ENCODE peak calls at places on chromosomes 2 and 18, in six cellular contexts. I is epithelial cell of esophagus, L is fibroblast of lung, D is esophagus squamous epithelium, B is OCI-LY7, M is upper lobe of right lung. C is an unnamed sample.

GRCh38 chr18:77486985-77487384 is 237.3 kb downstream of the GALR1 start:
- DNase-seq in I (peak; percentile 2), L (no peak), D (no peak), B (no peak), M (no peak), C (no peak)

GRCh38 chr2:137659616-137660015 is 304.7 kb upstream of the HNMT start:
- DNase-seq in I (peak; percentile 71), L (no peak), D (no peak), B (no peak), M (no peak), C (no peak)

GRCh38 chr18:30969670-30970069 is 72.9 kb downstream of the DSC3 start:
- DNase-seq in I (no peak), L (no peak), D (no peak), B (no peak), M (no peak), C (no peak)

GRCh38 chr18:22171263-22171838 is 2.0 kb downstream of the GATA6 start:
- DNase-seq in I (no peak), L (no peak), D (no peak), B (no peak), M (peak; percentile 69), C (no peak)

GRCh38 chr2:226733927-226734564 is 65.6 kb downstream of the IRS1 start:
- DNase-seq in I (no peak), L (no peak), D (no peak), B (no peak), M (no peak), C (no peak)

GRCh38 chr2:226673314-226673723 is 126.3 kb downstream of the IRS1 start:
- DNase-seq in I (peak; percentile 95), L (peak; percentile 96), D (no peak), B (no peak), M (no peak), C (no peak)

GRCh38 chr2:12448846-12449480 is 267.8 kb upstream of the TRIB2 start:
- DNase-seq in I (peak; percentile 59), L (peak; percentile 29), D (no peak), B (no peak), M (no peak), C (no peak)

GRCh38 chr2:11398710-11399109 is 54.3 kb upstream of the ROCK2 start:
- DNase-seq in I (no peak), L (no peak), D (no peak), B (no peak), M (peak; percentile 87), C (no peak)

GRCh38 chr2:43221660-43222471 is 4.5 kb downstream of the ZFP36L2 start:
- DNase-seq in I (peak; percentile 91), L (peak; percentile 98), D (peak; percentile 35), B (peak; percentile 72), M (peak; percentile 91), C (no peak)

GRCh38 chr2:237198144-237198900 is 112.6 kb downstream of the COPS8 start:
- DNase-seq in I (peak; percentile 28), L (peak; percentile 79), D (no peak), B (no peak), M (no peak), C (no peak)

GRCh38 chr2:73969356-73969755 is 15.4 kb upstream of the TET3 start:
- DNase-seq in I (peak; percentile 33), L (no peak), D (no peak), B (no peak), M (no peak), C (no peak)

GRCh38 chr2:104976603-104977120 is 61.2 kb upstream of the MRPS9 start:
- DNase-seq in I (no peak), L (no peak), D (no peak), B (peak; percentile 94), M (no peak), C (peak; percentile 69)

GRCh38 chr2:26745609-26746327 is 18.3 kb upstream of the SLC35F6 start:
- DNase-seq in I (peak; percentile 82), L (peak; percentile 61), D (no peak), B (peak; percentile 86), M (peak; percentile 82), C (peak; percentile 79)

GRCh38 chr2:61405813-61406212 is 65.1 kb downstream of the USP34 start:
- DNase-seq in I (no peak), L (no peak), D (no peak), B (no peak), M (no peak), C (no peak)

GRCh38 chr2:120679526-120679925 is 56.1 kb upstream of the GLI2 start:
- DNase-seq in I (no peak), L (no peak), D (no peak), B (no peak), M (peak; percentile 46), C (no peak)

GRCh38 chr2:217182996-217183395 is 323.1 kb upstream of the TNP1 start:
- DNase-seq in I (no peak), L (no peak), D (no peak), B (no peak), M (no peak), C (no peak)

GRCh38 chr2:190180313-190181065 is 118.0 kb upstream of the MSTN start:
- DNase-seq in I (peak; percentile 25), L (peak; percentile 27), D (no peak), B (peak; percentile 22), M (peak; percentile 83), C (peak; percentile 89)
- TF ChIP-seq CTCF in I (peak; percentile 16), L (peak; percentile 33), D (peak; percentile 45), B (peak; percentile 63), M (peak; percentile 43), C (peak; percentile 77)

DNA sequence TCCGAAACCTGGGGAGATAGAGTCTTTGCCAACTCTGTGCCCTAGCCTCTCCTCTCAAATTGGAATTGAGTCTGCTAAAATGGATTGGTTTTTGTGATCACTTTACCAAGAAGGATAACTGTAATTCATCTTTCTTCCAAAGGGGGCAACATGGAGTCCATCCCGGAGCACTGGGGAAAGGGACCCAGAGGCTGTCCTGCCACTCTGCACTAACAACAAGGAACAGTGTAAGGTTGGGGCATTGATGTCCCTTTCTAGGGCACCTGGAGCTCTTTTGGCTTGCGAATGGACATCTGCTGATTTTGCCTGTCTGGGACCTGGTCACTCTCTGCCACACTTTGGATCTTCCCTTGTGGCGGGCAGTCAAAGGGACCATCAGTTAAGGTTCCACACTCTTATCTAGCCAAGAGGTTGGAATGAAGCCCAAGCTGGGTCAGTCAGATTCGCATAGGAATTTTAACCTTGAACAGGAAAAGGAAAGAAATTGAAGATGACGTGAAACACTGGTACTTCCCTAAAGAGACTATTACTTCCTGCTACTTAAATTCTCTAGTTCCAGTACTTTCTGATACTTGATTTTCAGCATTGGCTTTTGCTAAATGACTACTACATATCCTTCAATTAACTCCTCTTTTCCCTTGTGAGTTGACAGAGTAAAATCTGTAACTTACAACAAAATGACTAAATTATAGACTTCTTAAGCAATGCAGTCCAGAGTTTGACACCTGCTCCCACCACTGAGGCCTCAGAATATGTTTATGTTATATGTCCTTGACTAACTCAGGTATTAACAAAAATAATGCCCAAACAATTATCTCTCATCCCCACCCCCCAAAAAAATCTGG is 64.7 kb upstream of the KLF7 start:
- DNase-seq in I (peak; percentile 41), L (no peak), D (no peak), B (peak; percentile 27), M (no peak), C (no peak)
- TF ChIP-seq CTCF in I (peak; percentile 56), L (peak; percentile 50), D (peak; percentile 62), B (peak; percentile 74), M (peak; percentile 46), C (peak; percentile 5)

DNA sequence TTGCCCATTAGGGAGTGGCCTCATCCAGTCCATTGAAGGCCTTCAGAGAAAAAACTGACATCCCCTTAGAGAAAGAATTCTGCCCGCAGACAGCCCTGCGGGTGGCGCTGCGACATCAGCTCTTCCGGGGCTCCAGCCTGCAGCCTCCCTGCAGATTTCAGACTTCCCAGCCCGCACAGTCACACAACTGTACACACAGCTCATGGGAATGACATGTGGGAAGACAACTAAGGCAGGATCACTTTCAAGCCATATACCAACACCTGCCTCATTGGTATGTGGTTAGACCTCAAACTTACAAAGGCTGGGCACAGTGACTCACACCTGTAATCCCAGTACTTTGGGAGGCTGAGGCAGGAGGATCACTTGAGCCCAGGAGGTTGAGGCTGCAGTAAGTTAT is 24.8 kb upstream of the TUBB6 start:
- DNase-seq in I (peak; percentile 96), L (peak; percentile 73), D (no peak), B (no peak), M (no peak), C (no peak)
- TF ChIP-seq CTCF in I (peak; percentile 40), L (peak; percentile 20), D (peak; percentile 23), B (peak; percentile 34), M (no peak), C (no peak)

GRCh38 chr2:235535423-235536130 is 41.7 kb downstream of the AGAP1 start:
- DNase-seq in I (no peak), L (no peak), D (no peak), B (no peak), M (peak; percentile 40), C (no peak)

GRCh38 chr2:235533203-235533602 is 39.4 kb downstream of the AGAP1 start:
- DNase-seq in I (peak; percentile 43), L (peak; percentile 19), D (no peak), B (no peak), M (no peak), C (no peak)

GRCh38 chr2:235534608-235535422 is 41.0 kb downstream of the AGAP1 start:
- DNase-seq in I (no peak), L (no peak), D (no peak), B (no peak), M (peak; percentile 38), C (no peak)

GRCh38 chr2:235532307-235532706 is 38.5 kb downstream of the AGAP1 start:
- DNase-seq in I (no peak), L (no peak), D (no peak), B (no peak), M (peak; percentile 23), C (no peak)

DNA sequence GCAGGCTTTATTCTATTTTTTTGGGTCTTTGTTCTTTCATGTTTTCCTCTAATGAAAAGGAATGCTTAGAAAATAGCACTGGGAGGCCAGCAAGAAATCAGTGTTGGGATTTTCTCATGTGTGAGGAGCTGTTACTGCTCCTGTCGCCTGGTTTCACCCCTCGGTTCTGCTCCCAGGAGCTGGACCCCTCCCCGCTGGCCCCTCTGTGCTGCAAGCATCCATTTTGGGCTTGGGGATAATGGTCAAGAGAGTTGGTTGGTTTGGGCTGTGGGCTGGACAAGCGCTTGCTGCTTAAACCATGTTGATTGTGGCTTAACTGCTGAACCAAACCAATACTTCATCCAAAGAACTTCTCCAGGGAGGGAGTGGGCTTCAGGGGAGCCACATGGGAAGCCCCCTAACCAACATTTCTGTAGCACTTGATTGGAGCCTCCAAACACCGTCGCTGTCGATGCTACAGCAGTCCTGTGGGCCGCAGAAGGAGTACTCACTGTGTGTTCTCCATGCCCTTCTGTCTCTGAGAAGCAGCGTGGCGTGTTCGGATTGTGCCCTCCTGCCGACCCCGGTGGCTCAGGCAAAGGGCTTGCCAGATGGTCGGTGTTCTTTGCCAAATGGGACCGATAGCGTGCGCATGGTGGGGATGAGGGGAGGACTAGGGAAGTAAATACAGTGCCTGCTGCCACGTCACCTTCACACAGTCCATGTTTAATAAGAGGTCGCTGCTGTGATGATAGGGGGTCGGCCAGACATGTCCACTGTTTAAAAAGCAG is 40.0 kb downstream of the AGAP1 start:
- DNase-seq in I (no peak), L (no peak), D (no peak), B (no peak), M (peak; percentile 61), C (no peak)
- TF ChIP-seq CTCF in I (no peak), L (no peak), D (no peak), B (no peak), M (no peak), C (no peak)

C was measured in GM20000.